ENCODE peak calls at places on chromosomes 16 and 17, in eight cellular contexts. Y is ACHN; W is cardiac fibroblast; E is T-helper 2 cell; F is memory B cell; I is T-helper 17 cell; N is naive thymus-derived CD4-positive, alpha-beta T cell; U is glutamatergic neuron. V is an unnamed sample.
A peak's percentile ranks its signal among the peaks of the same experiment; 100 is the strongest.

GRCh38 chr17:40707720-40708119 is 4.2 kb upstream of the KRT24 start:
- DNase-seq in N (no peak), F (no peak), E (no peak), U (no peak), Y (no peak), I (no peak), W (peak; percentile 7), V (no peak)

GRCh38 chr16:57762365-57763289 is 27.1 kb downstream of the KATNB1 start:
- DNase-seq in I (no peak), U (no peak), E (no peak), Y (no peak), N (no peak), F (no peak), W (no peak), V (no peak)

GRCh38 chr16:65392831-65393565 is 271.1 kb upstream of the CDH11 start:
- DNase-seq in U (peak; percentile 31), N (no peak), I (no peak), F (no peak), Y (no peak), E (no peak), W (no peak), V (no peak)

GRCh38 chr17:49343273-49343672 is 18.8 kb downstream of the ZNF652 start:
- DNase-seq in W (peak; percentile 42), E (no peak), I (no peak), U (no peak), F (no peak), N (no peak), Y (no peak), V (no peak)

GRCh38 chr16:1563786-1564185 is 30.3 kb downstream of the TMEM204 start:
- DNase-seq in E (no peak), F (no peak), I (no peak), W (no peak), U (no peak), N (no peak), Y (no peak), V (no peak)

GRCh38 chr17:50517504-50518264 is 9.4 kb downstream of the MYCBPAP start:
- DNase-seq in W (no peak), Y (no peak), U (no peak), N (no peak), E (no peak), F (no peak), I (no peak), V (no peak)

GRCh38 chr17:12492450-12492849 is 173.2 kb upstream of the MYOCD start:
- DNase-seq in Y (no peak), N (no peak), I (no peak), U (no peak), W (peak; percentile 67), F (no peak), E (no peak), V (no peak)

GRCh38 chr17:290121-290521 is 62.5 kb downstream of the RPH3AL start:
- DNase-seq in F (no peak), E (no peak), I (no peak), W (no peak), Y (no peak), N (no peak), U (no peak), V (no peak)

GRCh38 chr17:27622914-27623313 is 8.1 kb upstream of the LGALS9 start:
- DNase-seq in F (no peak), N (no peak), U (no peak), W (no peak), Y (no peak), E (no peak), I (no peak), V (no peak)

V was measured in activated CD8-positive, alpha-beta memory T cell treated with anti-CD3 and anti-CD28 coated beads for 48 hours.